ENCODE peak calls at places on chromosomes 3 and 15, in nine cellular contexts. G is neural progenitor cell; K is heart left ventricle; A is CD8-positive, alpha-beta T cell; Z is ovary; I is astrocyte of the spinal cord; S is GM20000; E is breast epithelium; B is fibroblast of villous mesenchyme. X is an unnamed sample.

GRCh38 chr3:195895900-195896360 is 12.4 kb downstream of the TNK2 start:
- DNase-seq in I (no peak), E (peak; percentile 78), B (no peak), K (peak; percentile 84), A (peak; percentile 68), G (peak; percentile 71), Z (peak; percentile 65), S (peak; percentile 83), X (no peak)

GRCh38 chr3:187550446-187550845 is 119.7 kb downstream of the SST start:
- DNase-seq in A (no peak), Z (no peak), B (no peak), I (no peak), G (no peak), E (no peak), K (no peak), S (no peak), X (no peak)

GRCh38 chr3:128505771-128506170 is 12.8 kb upstream of the GATA2 start:
- DNase-seq in G (no peak), A (no peak), B (no peak), Z (no peak), S (no peak), I (no peak), K (no peak), E (no peak), X (no peak)

GRCh38 chr3:10983219-10983916 is 9.2 kb upstream of the SLC6A1 start:
- DNase-seq in Z (no peak), K (no peak), S (peak; percentile 68), B (peak; percentile 19), A (no peak), E (peak; percentile 17), I (peak; percentile 43), G (peak; percentile 74), X (no peak)

GRCh38 chr3:192079098-192079497 is 618.1 kb downstream of the PYDC2 start:
- DNase-seq in A (no peak), B (no peak), E (no peak), I (no peak), Z (no peak), S (no peak), K (no peak), G (peak; percentile 52), X (no peak)

GRCh38 chr3:175161291-175161690 is 302.2 kb downstream of the NAALADL2 start:
- DNase-seq in A (no peak), I (no peak), B (no peak), S (no peak), E (no peak), Z (no peak), G (no peak), K (no peak), X (no peak)

GRCh38 chr3:180383332-180384020 is 218.5 kb upstream of the TTC14 start:
- DNase-seq in G (no peak), A (no peak), B (no peak), E (no peak), S (no peak), K (no peak), Z (no peak), I (no peak), X (no peak)

GRCh38 chr15:63791236-63791635 is 42.5 kb downstream of the HERC1 start:
- DNase-seq in I (peak; percentile 12), G (no peak), K (no peak), E (no peak), S (no peak), Z (no peak), A (no peak), B (peak; percentile 31), X (no peak)

GRCh38 chr3:37526511-37526910 is 335.2 kb upstream of the CTDSPL start:
- DNase-seq in I (peak; percentile 69), G (no peak), B (peak; percentile 10), S (no peak), Z (peak; percentile 45), A (no peak), K (peak; percentile 92), E (no peak), X (no peak)

GRCh38 chr3:184757010-184757651 is 45.3 kb upstream of the MAGEF1 start:
- DNase-seq in K (peak; percentile 77), I (peak; percentile 66), E (no peak), B (peak; percentile 97), G (no peak), A (no peak), S (no peak), Z (peak; percentile 53), X (no peak)

GRCh38 chr3:149198611-149199010 is 23.0 kb downstream of the CP start:
- DNase-seq in S (no peak), Z (no peak), I (peak; percentile 20), K (no peak), G (peak; percentile 72), B (no peak), E (no peak), A (no peak), X (no peak)

GRCh38 chr3:149009732-149010131 is 18.4 kb downstream of the GYG1 start:
- DNase-seq in I (peak; percentile 37), S (peak; percentile 40), K (no peak), E (no peak), Z (no peak), G (no peak), A (peak; percentile 28), B (no peak), X (no peak)

GRCh38 chr15:40282870-40283614 is at the start of gene ANKRD63:
- DNase-seq in K (no peak), G (peak; percentile 61), E (no peak), A (peak; percentile 40), S (peak; percentile 76), I (no peak), B (no peak), Z (no peak), X (no peak)

GRCh38 chr15:44719293-44719999 is 8.1 kb downstream of the B2M start:
- DNase-seq in B (peak; percentile 65), G (no peak), A (peak; percentile 55), K (no peak), S (peak; percentile 38), I (peak; percentile 22), Z (no peak), E (no peak), X (no peak)

GRCh38 chr15:77753238-77753873 is 120.6 kb upstream of the LINGO1 start:
- DNase-seq in I (peak; percentile 23), K (no peak), E (no peak), A (no peak), S (no peak), B (peak; percentile 14), Z (no peak), G (peak; percentile 90), X (peak; percentile 75)

GRCh38 chr15:52326758-52327157 is 31.2 kb upstream of the MYO5C start:
- DNase-seq in S (no peak), G (no peak), K (no peak), A (no peak), E (no peak), B (peak; percentile 36), I (no peak), Z (no peak), X (no peak)

GRCh38 chr3:16264174-16264707 is 502 bp downstream of the DPH3 start:
- DNase-seq in G (no peak), B (no peak), E (no peak), I (no peak), K (no peak), S (no peak), Z (no peak), A (no peak), X (no peak)

GRCh38 chr15:85750319-85750806 is 44.4 kb downstream of the KLHL25 start:
- DNase-seq in K (peak; percentile 85), G (peak; percentile 43), B (peak; percentile 64), E (peak; percentile 88), Z (peak; percentile 79), S (no peak), I (peak; percentile 62), A (no peak), X (no peak)

GRCh38 chr3:156150434-156151066 is 30.2 kb downstream of the KCNAB1 start:
- DNase-seq in G (peak; percentile 68), E (peak; percentile 29), B (peak; percentile 64), A (peak; percentile 32), S (peak; percentile 46), K (no peak), I (peak; percentile 70), Z (peak; percentile 40), X (peak; percentile 54)

GRCh38 chr3:102113421-102114041 is 264.2 kb downstream of the NFKBIZ start:
- DNase-seq in S (no peak), Z (no peak), K (no peak), I (no peak), A (no peak), E (no peak), B (peak; percentile 71), G (no peak), X (no peak)

GRCh38 chr15:61835476-61836106 is 224.7 kb downstream of the VPS13C start:
- DNase-seq in K (peak; percentile 66), E (peak; percentile 42), Z (peak; percentile 68), G (peak; percentile 77), A (peak; percentile 57), B (peak; percentile 57), S (peak; percentile 62), I (peak; percentile 56), X (peak; percentile 83)

GRCh38 chr3:106609666-106610301 is 741.0 kb upstream of the CBLB start:
- DNase-seq in S (peak; percentile 35), G (peak; percentile 84), E (peak; percentile 35), Z (peak; percentile 71), K (peak; percentile 27), A (peak; percentile 61), I (peak; percentile 97), B (peak; percentile 90), X (peak; percentile 67)

GRCh38 chr15:96333194-96334016 is 2.9 kb downstream of the NR2F2 start:
- DNase-seq in S (peak; percentile 25), K (peak; percentile 51), A (no peak), I (peak; percentile 56), G (peak; percentile 62), Z (peak; percentile 55), B (peak; percentile 63), E (peak; percentile 21), X (peak; percentile 54)
- TF ChIP-seq CTCF in S (no peak), K (no peak), A (no peak), I (no peak), G (no peak), Z (no peak), B (no peak), E (no peak), X (no peak)

DNA sequence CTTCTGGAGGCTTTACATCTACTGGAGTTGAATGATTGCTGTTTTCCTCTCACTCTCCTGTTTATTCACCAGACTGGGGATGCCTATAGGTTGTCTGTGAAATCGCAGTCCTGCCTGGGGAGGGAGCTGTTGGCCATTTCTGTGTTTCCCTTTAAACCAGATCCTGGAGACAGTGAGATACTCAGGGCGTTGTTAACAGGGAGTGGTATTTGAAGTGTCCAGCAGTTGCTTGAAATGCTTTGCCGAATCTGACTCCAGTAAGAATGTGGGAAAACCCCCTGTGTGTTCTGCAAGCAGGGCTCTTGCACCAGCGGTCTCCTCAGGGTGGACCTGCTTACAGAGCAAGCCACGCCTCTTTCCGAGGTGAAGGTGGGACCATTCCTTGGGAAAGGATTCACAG is 4.3 kb upstream of the LRRK1 start:
- DNase-seq in Z (no peak), E (no peak), K (no peak), A (no peak), I (no peak), B (peak; percentile 29), G (peak; percentile 62), S (no peak), X (no peak)
- TF ChIP-seq CTCF in Z (no peak), E (no peak), K (no peak), A (no peak), I (peak; percentile 7), B (peak; percentile 44), G (peak; percentile 58), S (no peak), X (no peak)

GRCh38 chr3:74443102-74443501 is 171.4 kb downstream of the CNTN3 start:
- DNase-seq in E (no peak), A (no peak), I (no peak), G (no peak), Z (no peak), K (no peak), B (no peak), S (no peak), X (no peak)
- TF ChIP-seq CTCF in E (no peak), A (no peak), I (no peak), G (no peak), Z (no peak), K (no peak), B (no peak), S (no peak), X (no peak)

GRCh38 chr3:157830865-157831264 is 275.4 kb downstream of the SHOX2 start:
- DNase-seq in K (no peak), A (no peak), G (peak; percentile 25), I (peak; percentile 12), Z (no peak), E (no peak), S (no peak), B (no peak), X (no peak)
- TF ChIP-seq CTCF in K (no peak), A (no peak), G (no peak), I (no peak), Z (no peak), E (no peak), S (no peak), B (no peak), X (no peak)